ENCODE peak calls at places on chromosomes 13 and 19, in eight cellular contexts. V is IMR-90, R is colonic mucosa, N is thoracic aorta, J is caudate nucleus, D is H9, Y is foreskin keratinocyte, F is PC-9. B is an unnamed sample.

GRCh38 chr13:60134376-60134775 is 29.4 kb downstream of the DIAPH3 start:
- DNase-seq in F (no peak), V (no peak), R (no peak), D (peak; percentile 52), Y (no peak), N (no peak), J (no peak), B (no peak)

GRCh38 chr19:49468199-49468598 is 5.8 kb upstream of the FLT3LG start:
- DNase-seq in F (no peak), N (no peak), D (peak; percentile 58), R (no peak), Y (peak; percentile 81), J (no peak), V (no peak), B (peak; percentile 88)

GRCh38 chr13:99303863-99304521 is 3.2 kb downstream of the GPR183 start:
- DNase-seq in R (no peak), V (no peak), F (no peak), D (no peak), J (no peak), Y (no peak), N (no peak), B (no peak)

GRCh38 chr13:41284512-41285288 is 21.3 kb upstream of the MTRF1 start:
- DNase-seq in R (no peak), Y (peak; percentile 96), D (no peak), V (peak; percentile 88), F (peak; percentile 94), N (no peak), J (no peak), B (peak; percentile 98)

GRCh38 chr19:495440-496332 is 600 bp upstream of the MADCAM1 start:
- DNase-seq in V (peak; percentile 39), J (no peak), R (no peak), D (peak; percentile 86), N (no peak), F (no peak), Y (no peak), B (no peak)

GRCh38 chr19:15248648-15249559 is 16.7 kb upstream of the EPHX3 start:
- DNase-seq in V (peak; percentile 91), Y (peak; percentile 37), F (peak; percentile 78), J (no peak), N (peak; percentile 64), D (no peak), R (peak; percentile 72), B (no peak)

GRCh38 chr13:36431204-36432105 is 840 bp upstream of the CCNA1 start:
- DNase-seq in F (no peak), R (no peak), Y (no peak), N (no peak), V (no peak), J (peak; percentile 42), D (no peak), B (no peak)

GRCh38 chr19:3243851-3244700 is 19.6 kb downstream of the CELF5 start:
- DNase-seq in F (peak; percentile 39), J (no peak), Y (peak; percentile 18), R (peak; percentile 63), V (peak; percentile 56), N (no peak), D (peak; percentile 64), B (peak; percentile 3)

GRCh38 chr13:101489635-101490034 is 37.2 kb downstream of the ITGBL1 start:
- DNase-seq in N (no peak), Y (peak; percentile 52), D (no peak), V (peak; percentile 12), J (no peak), R (no peak), F (peak; percentile 92), B (peak; percentile 41)

GRCh38 chr19:13103585-13103923 is 896 bp upstream of the LYL1 start:
- DNase-seq in V (no peak), J (no peak), D (peak; percentile 25), Y (no peak), N (no peak), F (no peak), R (no peak), B (no peak)

GRCh38 chr13:40665754-40666057 is 735 bp downstream of the FOXO1 start:
- DNase-seq in F (no peak), N (no peak), Y (no peak), R (no peak), V (no peak), D (no peak), J (no peak), B (no peak)

GRCh38 chr19:15112385-15112784 is 5.2 kb downstream of the SYDE1 start:
- DNase-seq in V (no peak), D (peak; percentile 77), N (no peak), R (no peak), F (peak; percentile 66), J (no peak), Y (peak; percentile 38), B (no peak)

GRCh38 chr13:90867336-90867683 is 480.2 kb upstream of the MIR17HG start:
- DNase-seq in V (peak; percentile 27), F (peak; percentile 64), R (peak; percentile 63), D (peak; percentile 76), Y (peak; percentile 74), N (peak; percentile 3), J (peak; percentile 6), B (peak; percentile 60)
- H3K27ac ChIP-seq in V (no peak overlapping the region), F (no peak overlapping the region), R (no peak overlapping the region), D (no peak overlapping the region), Y (no peak overlapping the region), N (no peak overlapping the region), J (no peak overlapping the region), B (no peak overlapping the region)

GRCh38 chr13:112696869-112697465 is 7.1 kb downstream of the ATP11A start:
- DNase-seq in J (no peak), F (no peak), D (peak; percentile 22), Y (no peak), V (no peak), N (no peak), R (no peak), B (no peak)

GRCh38 chr13:112696001-112696868 is 6.4 kb downstream of the ATP11A start:
- DNase-seq in D (peak; percentile 25), F (no peak), V (no peak), R (no peak), N (no peak), J (no peak), Y (no peak), B (no peak)

GRCh38 chr13:112692104-112692503 is 2.3 kb downstream of the ATP11A start:
- DNase-seq in Y (no peak), D (peak; percentile 18), R (no peak), V (no peak), N (no peak), F (no peak), J (no peak), B (no peak)

GRCh38 chr13:112692586-112692985 is 2.7 kb downstream of the ATP11A start:
- DNase-seq in R (no peak), N (no peak), Y (no peak), D (no peak), J (no peak), F (no peak), V (no peak), B (no peak)

GRCh38 chr13:112693831-112694497 is 4.1 kb downstream of the ATP11A start:
- DNase-seq in D (peak; percentile 31), J (no peak), Y (peak; percentile 81), N (no peak), F (peak; percentile 80), R (no peak), V (peak; percentile 90), B (peak; percentile 48)
- H3K27ac ChIP-seq in D (no peak overlapping the region), J (no peak overlapping the region), Y (no peak overlapping the region), N (no peak overlapping the region), F (peak overlapping the region; percentile 11), R (no peak overlapping the region), V (no peak overlapping the region), B (peak overlapping the region; percentile 30)

GRCh38 chr13:97342936-97343335 is 91.0 kb upstream of the RAP2A start:
- DNase-seq in R (no peak), F (no peak), J (no peak), V (no peak), Y (no peak), D (no peak), N (no peak), B (no peak)

GRCh38 chr13:97346097-97346496 is 87.9 kb upstream of the RAP2A start:
- DNase-seq in R (no peak), N (no peak), V (no peak), J (no peak), F (no peak), Y (no peak), D (no peak), B (no peak)

GRCh38 chr13:97342136-97342535 is 91.8 kb upstream of the RAP2A start:
- DNase-seq in J (no peak), V (no peak), D (no peak), R (no peak), N (no peak), F (no peak), Y (no peak), B (no peak)

GRCh38 chr13:97346561-97347254 is 87.3 kb upstream of the RAP2A start:
- DNase-seq in R (no peak), F (no peak), N (no peak), Y (no peak), J (no peak), D (no peak), V (no peak), B (no peak)

DNA sequence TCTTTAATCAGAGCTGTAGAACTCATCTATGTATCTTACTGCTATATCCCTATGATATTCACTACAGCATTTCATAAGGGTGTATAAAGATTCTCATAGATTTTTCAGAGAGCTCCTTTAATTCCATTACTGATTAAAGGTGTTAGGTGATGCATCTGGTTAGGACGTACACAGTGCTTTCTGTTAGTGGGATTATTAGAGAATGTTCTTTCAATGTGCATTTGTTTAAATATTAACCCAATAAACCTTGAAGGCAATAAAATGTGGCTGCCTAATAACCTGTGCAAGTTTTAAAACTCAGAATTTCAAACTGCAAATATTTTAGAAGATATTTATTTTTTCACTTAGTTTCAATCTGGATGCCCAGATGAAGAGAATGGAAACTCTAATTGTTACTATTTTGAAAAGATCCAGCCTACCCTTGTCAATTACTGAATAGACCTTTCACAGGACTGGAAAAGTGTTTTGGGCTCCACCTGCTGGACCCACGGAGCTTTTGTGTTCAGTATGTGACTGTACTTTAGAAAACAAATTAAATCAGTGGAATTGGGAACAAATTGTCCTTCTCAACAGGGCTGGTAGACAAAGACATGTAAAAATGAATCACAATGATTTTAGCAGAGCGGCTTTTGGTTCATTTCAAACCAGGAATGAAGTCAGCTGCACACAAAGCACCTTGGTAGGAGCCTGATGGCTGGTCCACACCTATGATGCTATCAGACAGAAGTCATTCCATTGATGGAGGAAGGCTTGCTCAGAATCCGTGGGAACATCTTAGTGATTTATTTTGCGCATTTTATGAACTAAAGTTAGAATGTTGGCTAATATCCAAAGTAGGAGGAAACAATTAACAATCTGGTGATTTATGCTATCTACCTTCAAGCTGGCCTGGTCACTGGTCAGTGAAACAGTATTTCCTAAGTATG is 89.5 kb upstream of the RAP2A start:
- DNase-seq in J (no peak), D (no peak), Y (peak; percentile 50), N (no peak), R (peak; percentile 70), V (peak; percentile 61), F (peak; percentile 50), B (no peak)
- H3K27ac ChIP-seq in J (peak overlapping the region; percentile 91), D (no peak overlapping the region), Y (no peak overlapping the region), N (no peak overlapping the region), R (no peak overlapping the region), V (peak overlapping the region; percentile 33), F (peak overlapping the region; percentile 14), B (no peak overlapping the region)

DNA sequence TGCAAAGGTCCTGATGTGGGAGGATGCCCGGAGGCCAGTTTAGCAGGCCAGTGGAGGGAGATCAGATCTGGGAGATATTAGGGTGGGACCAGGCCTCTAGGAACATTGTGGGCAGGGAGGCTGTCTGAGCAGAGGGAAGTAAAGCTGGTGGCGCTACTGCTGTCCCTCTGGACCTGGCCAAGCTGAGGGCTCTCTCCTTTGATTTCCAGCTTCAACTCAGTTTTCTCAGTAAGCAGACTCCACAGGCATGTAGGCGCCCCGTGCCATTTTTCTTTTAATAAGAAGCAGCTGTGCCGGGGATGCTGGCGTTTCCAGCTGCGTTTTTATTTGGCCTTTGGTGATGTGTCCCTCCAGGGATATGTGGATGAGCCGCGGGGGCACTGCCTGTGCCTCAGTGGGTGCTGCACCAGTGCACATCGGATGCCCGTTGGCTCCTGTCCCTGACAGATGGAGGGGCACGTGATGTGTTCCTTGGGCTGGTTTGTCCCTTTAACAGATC is 6.7 kb downstream of the DNM2 start:
- DNase-seq in R (no peak), Y (no peak), V (no peak), J (no peak), D (no peak), N (no peak), F (peak; percentile 32), B (no peak)
- H3K27ac ChIP-seq in R (no peak overlapping the region), Y (no peak overlapping the region), V (no peak overlapping the region), J (peak overlapping the region; percentile 52), D (no peak overlapping the region), N (peak overlapping the region; percentile 0), F (no peak overlapping the region), B (no peak overlapping the region)